ENCODE peak calls at places on chromosomes 11 and 22, in six cellular contexts. Y is GM12878, O is A549, C is HepG2, A is K562, V is NB4. J is an unnamed sample.

GRCh38 chr11:96781082-96781481 is 391.3 kb downstream of the JRKL start:
- DNase-seq in V (no peak), Y (no peak), C (no peak), A (no peak), O (no peak), J (peak)

GRCh38 chr11:108368134-108368533 is 99.2 kb downstream of the C11orf65 start:
- DNase-seq in Y (no peak), O (no peak), C (no peak), A (no peak), V (no peak), J (no peak)

GRCh38 chr11:97461934-97462333 is 1072.1 kb downstream of the JRKL start:
- DNase-seq in V (no peak), Y (no peak), O (no peak), A (no peak), C (no peak), J (no peak)

GRCh38 chr11:31045335-31045734 is 324.2 kb downstream of the DCDC1 start:
- DNase-seq in V (peak), A (no peak), C (peak), O (peak), Y (no peak), J (no peak)

GRCh38 chr11:30128269-30128932 is 102.4 kb upstream of the FSHB start:
- DNase-seq in V (peak), Y (no peak), C (peak), A (peak), O (peak), J (peak)

GRCh38 chr22:18091916-18092526 is 14.2 kb downstream of the PEX26 start:
- DNase-seq in C (peak), A (no peak), Y (no peak), V (no peak), O (peak), J (peak)

GRCh38 chr22:48445113-48445827 is 1382.4 kb downstream of the BRD1 start:
- DNase-seq in V (no peak), O (peak), C (no peak), A (no peak), Y (no peak), J (no peak)

GRCh38 chr11:2164861-2165555 is 4.0 kb upstream of the INS start:
- DNase-seq in V (no peak), A (no peak), Y (no peak), C (no peak), O (no peak), J (no peak)

GRCh38 chr11:34626393-34626792 is 5.5 kb downstream of the EHF start:
- DNase-seq in V (no peak), O (no peak), A (no peak), Y (no peak), C (no peak), J (no peak)

GRCh38 chr11:27673979-27674663 is 26.1 kb downstream of the BDNF start:
- DNase-seq in A (no peak), V (no peak), Y (no peak), C (no peak), O (no peak), J (no peak)

GRCh38 chr11:60771879-60772525 is 13.1 kb upstream of the MS4A10 start:
- DNase-seq in C (no peak), O (no peak), V (no peak), A (no peak), Y (no peak), J (peak)
- TF ChIP-seq MYC in C (no peak), O (no peak), V (no peak), A (no peak), Y (no peak), J (no peak)

DNA sequence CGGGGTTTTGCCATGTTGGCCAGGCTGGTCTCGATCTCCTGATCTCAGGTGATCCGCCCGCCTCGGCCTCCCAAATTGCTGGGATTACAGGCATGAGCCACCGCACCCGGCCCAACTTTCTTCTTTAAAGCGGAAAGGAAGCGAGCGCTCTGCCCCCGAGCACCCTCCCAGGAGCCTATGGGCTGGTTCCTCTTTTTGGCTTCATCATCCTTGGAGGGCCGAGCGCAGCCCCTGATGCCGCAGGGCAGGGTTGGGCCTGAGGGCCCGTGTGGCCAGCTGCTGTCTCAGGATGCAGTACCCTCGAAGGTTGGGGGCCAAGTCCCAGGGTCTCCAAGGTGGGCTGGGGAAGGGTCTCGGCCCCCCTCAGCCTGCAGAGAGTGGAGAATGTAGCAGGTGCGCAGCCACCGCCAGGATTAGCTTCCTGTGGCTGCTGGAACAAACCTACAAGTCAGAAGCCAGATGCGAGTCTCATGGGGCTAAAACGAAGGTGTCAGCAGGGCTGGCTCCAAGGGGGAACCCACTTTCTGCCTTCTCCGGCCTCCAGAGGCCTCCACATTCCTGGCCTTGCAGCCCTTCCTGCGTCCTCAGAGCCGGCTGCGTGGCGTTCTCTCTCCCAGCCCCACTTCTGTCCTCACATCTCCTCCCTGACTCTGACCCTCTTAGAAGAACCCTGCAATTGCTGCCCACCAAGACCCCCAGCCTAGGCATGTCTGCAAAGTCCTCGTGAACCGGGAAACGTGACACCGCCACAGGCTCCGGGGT is 2.9 kb downstream of the PANX2 start:
- DNase-seq in O (no peak), V (peak), Y (no peak), C (no peak), A (no peak), J (no peak)
- TF ChIP-seq MYC in O (no peak), V (no peak), Y (no peak), C (no peak), A (no peak), J (no peak)

GRCh38 chr22:50670513-50670912 is 2.1 kb upstream of the SHANK3 start:
- DNase-seq in Y (no peak), C (no peak), V (no peak), A (no peak), O (no peak), J (peak)
- TF ChIP-seq MYC in Y (no peak), C (no peak), V (no peak), A (no peak), O (no peak), J (no peak)

GRCh38 chr11:39806652-39807051 is 1652.8 kb downstream of the LRRC4C start:
- DNase-seq in O (no peak), V (no peak), C (no peak), Y (no peak), A (no peak), J (no peak)
- TF ChIP-seq MYC in O (no peak), V (no peak), C (no peak), Y (no peak), A (no peak), J (no peak)

DNA sequence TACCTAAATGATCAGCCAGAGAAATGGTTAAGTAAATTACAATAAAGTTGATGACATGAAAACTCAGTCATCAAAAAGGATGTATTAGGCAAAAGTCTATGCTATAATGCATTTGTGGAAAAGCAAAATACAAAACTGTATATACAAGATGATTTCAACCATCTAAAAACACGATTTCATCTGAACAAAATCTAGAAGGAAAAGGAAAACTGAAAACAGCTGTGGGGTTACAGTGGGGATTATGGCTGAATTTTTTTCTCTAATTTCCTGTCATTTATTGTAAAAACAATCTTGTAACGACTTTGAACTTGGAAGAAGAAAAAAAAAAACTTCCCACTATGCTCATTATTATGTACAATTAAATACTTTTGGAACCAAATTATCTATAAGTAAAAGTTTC is 30.3 kb downstream of the CHEK2 start:
- DNase-seq in V (no peak), A (no peak), Y (no peak), O (no peak), C (no peak), J (peak)
- TF ChIP-seq MYC in V (no peak), A (no peak), Y (no peak), O (no peak), C (no peak), J (no peak)

GRCh38 chr22:41364955-41365354 is 16.8 kb upstream of the TEF start:
- DNase-seq in V (no peak), O (no peak), Y (no peak), C (no peak), A (no peak), J (no peak)
- TF ChIP-seq MYC in V (no peak), O (no peak), Y (no peak), C (no peak), A (no peak), J (no peak)

DNA sequence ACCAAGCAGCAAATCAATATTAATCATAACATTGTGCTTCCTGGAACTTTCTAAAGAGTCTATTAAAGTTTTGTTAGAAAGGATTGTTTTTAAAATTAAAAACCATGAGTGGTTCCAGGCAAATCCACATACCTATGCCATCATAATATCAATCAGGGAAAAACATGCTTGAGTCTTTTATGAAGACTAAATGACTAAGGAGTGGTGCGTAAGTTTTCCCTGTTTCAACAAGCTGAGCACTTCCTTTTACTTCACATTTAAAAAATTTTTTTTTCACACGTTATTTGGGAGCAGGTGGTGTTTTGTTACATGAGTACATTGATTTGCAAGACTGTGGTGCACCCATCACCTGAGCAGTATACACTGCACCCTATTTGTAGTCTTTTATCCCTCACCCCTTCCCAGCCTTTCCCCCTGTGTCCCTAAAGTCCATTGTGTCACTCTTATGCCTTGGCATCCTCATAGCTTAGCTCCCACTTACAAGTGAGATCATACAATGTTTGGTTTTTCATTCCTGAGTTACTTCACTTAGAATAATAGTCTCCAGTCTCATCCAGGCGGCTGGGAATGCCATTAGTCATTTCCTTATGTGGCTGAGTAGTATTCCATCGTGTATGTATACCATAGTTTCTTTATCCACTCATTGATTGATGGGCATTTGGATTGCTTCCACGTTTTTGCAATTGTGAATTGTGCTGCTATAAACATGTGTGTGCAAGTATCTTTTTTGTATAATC is 1190.3 kb upstream of the RAG2 start:
- DNase-seq in A (no peak), V (no peak), C (no peak), O (peak), Y (no peak), J (peak)
- TF ChIP-seq MYC in A (no peak), V (no peak), C (no peak), O (no peak), Y (no peak), J (no peak)

DNA sequence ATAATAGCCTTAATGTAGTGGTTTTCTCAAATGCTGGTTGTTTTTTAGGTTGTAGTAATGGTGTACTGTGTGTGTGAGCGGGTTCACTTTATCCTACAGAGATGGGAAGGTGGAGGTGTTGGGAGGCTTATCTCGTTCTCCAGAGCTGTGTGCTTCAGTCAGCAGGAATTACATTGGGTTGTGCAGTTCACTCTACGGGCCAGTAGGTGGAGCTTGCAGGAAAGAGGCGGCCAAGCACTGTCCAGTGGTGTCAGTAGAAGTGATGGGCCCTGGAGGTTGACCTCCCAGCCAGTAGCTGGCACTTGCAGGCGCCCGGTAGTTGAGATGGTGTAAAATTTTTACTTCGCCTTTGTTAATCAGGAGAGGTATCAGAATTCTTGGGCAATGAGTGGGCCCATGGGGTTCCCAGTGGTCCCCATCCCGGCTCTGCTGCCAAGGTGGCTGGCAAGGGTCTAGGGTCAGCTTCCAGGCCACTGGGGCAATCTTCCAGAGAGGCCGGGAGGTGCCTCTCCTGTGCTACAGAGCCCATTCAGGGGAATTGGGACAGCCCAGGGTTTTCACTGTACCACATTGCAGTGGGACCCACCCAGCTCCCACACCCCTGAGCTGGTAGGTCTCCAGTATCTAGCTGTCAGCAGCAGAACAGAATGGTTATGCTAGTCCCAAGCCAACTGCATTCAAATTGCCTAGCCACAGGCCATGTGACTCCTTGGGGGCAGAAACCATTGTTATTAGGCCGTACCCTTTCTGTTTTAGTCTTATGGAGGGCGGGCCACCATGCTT is 43.8 kb downstream of the BIRC2 start:
- DNase-seq in Y (no peak), O (peak), C (peak), V (peak), A (peak), J (peak)
- TF ChIP-seq MYC in Y (no peak), O (no peak), C (no peak), V (no peak), A (no peak), J (no peak)

DNA sequence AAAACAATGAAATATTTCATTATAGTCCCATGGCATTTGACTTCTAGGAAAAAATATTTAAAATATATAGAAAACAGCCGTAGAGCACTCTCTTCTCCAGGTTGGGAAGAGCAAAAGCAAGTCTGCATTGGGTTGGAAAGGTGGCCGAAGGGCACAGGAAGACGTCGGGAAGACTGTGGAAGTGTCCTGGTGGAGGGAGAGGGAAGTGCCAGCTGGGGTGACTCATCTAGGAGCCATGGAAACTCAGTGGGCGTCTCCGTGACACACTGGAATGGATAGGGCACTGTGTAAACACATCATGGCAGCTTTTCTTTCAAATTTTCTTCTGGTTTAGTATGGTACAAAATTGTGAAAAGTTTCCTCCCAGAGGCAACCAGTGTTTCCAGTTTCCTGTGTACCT is 12.7 kb downstream of the GTPBP1 start:
- DNase-seq in A (no peak), V (no peak), O (peak), Y (no peak), C (peak), J (peak)
- TF ChIP-seq MYC in A (no peak), V (no peak), O (no peak), Y (no peak), C (no peak), J (no peak)

DNA sequence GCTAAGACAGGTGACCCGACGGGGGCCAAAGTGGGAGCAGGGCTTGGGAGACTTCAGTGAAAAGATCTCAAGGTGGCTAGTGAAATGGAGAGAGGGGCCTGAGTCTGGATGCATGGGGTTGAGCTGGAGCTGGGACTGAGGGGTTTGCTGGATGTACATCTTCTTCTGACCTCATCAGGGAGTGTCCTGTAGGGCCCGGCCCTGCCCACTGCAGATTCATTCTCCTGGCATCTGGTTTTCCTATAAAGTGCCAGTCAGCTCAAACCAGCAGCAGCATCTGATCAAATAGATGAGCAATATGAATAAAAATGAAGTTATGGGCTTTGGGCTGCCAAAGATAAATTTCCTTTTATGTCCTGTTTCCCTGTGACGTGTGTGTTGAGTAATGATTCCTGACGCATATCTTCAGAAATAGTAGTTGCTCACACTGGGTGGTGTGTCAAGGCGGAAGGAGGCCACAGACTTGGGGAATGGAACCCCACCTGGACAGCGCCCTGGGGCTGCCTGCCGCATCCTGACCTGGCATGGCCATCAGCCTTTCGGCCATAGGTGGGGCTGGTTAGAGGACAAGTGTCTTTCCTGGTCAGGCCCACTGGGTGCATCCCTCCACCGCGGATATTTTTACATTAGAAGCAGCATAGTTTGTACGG is 135.4 kb downstream of the OSBP2 start:
- DNase-seq in O (peak), C (no peak), Y (no peak), A (no peak), V (no peak), J (peak)
- TF ChIP-seq MYC in O (no peak), C (no peak), Y (no peak), A (no peak), V (no peak), J (no peak)

J was measured in endothelial cell of umbilical vein.